ENCODE peak calls at places on chromosomes 1 and 21, in five cellular contexts. A, X, K, N and B are unnamed samples.
A peak's percentile ranks its signal among the peaks of the same experiment; 100 is the strongest.

GRCh38 chr1:61318319-61319125 is 236.2 kb downstream of the NFIA start:
- DNase-seq in N (peak; percentile 96), K (no peak), X (no peak), A (no peak), B (no peak)

GRCh38 chr1:194825382-194825781 is 1639.0 kb upstream of the B3GALT2 start:
- DNase-seq in N (no peak), X (no peak), A (no peak), K (no peak), B (no peak)

GRCh38 chr1:43275826-43276620 is 6.2 kb downstream of the TMEM125 start:
- DNase-seq in N (no peak), K (no peak), A (no peak), X (no peak), B (no peak)

GRCh38 chr1:181097242-181097641 is 8.7 kb downstream of the IER5 start:
- DNase-seq in A (no peak), N (no peak), K (peak; percentile 14), X (no peak), B (no peak)

GRCh38 chr1:68973459-68974244 is 476.8 kb upstream of the DEPDC1 start:
- DNase-seq in X (no peak), N (no peak), K (no peak), A (no peak), B (no peak)

GRCh38 chr1:229970714-229971113 is 96.3 kb upstream of the GALNT2 start:
- DNase-seq in K (no peak), N (no peak), X (no peak), A (no peak), B (no peak)

GRCh38 chr1:21652101-21652936 is 16.8 kb downstream of the RAP1GAP start:
- DNase-seq in K (peak; percentile 59), N (no peak), A (no peak), X (no peak), B (no peak)

GRCh38 chr1:6180215-6180577 is at the start of gene CHD5:
- DNase-seq in A (no peak), N (no peak), X (no peak), K (peak; percentile 86), B (no peak)

GRCh38 chr1:13945856-13946255 is 245.9 kb downstream of the PRDM2 start:
- DNase-seq in N (no peak), K (no peak), X (no peak), A (no peak), B (no peak)

GRCh38 chr21:32403201-32403701 is 9.3 kb upstream of the EVA1C start:
- DNase-seq in K (peak; percentile 92), A (peak; percentile 71), X (peak; percentile 31), N (no peak), B (no peak)

GRCh38 chr1:65247419-65248359 is 61.7 kb upstream of the DNAJC6 start:
- DNase-seq in A (no peak), N (peak; percentile 67), X (no peak), K (no peak), B (no peak)

GRCh38 chr1:17886361-17886760 is 131.2 kb downstream of the ACTL8 start:
- DNase-seq in N (no peak), A (no peak), X (no peak), K (no peak), B (no peak)

GRCh38 chr1:159009704-159010361 is at the start of gene IFI16:
- DNase-seq in K (no peak), X (no peak), N (peak; percentile 84), A (peak; percentile 56), B (no peak)

GRCh38 chr1:221435510-221435909 is 306.4 kb downstream of the DUSP10 start:
- DNase-seq in X (no peak), K (peak; percentile 76), A (no peak), N (peak; percentile 51), B (no peak)

GRCh38 chr1:15046487-15047165 is 106.9 kb upstream of the TMEM51 start:
- DNase-seq in X (no peak), A (peak; percentile 70), K (peak; percentile 93), N (peak; percentile 21), B (peak; percentile 66)

GRCh38 chr1:174022080-174022975 is at the start of gene RC3H1:
- DNase-seq in A (peak; percentile 92), X (peak; percentile 86), K (peak; percentile 92), N (peak; percentile 40), B (no peak)

GRCh38 chr1:242209063-242209462 is 210.2 kb upstream of the MAP1LC3C start:
- DNase-seq in K (no peak), A (no peak), X (no peak), N (no peak), B (no peak)

GRCh38 chr1:150567717-150568561 is 11.5 kb downstream of the MCL1 start:
- DNase-seq in A (peak; percentile 93), N (peak; percentile 97), X (no peak), K (peak; percentile 99), B (peak; percentile 72)

GRCh38 chr1:20290624-20291597 is at the start of gene VWA5B1:
- DNase-seq in X (no peak), K (peak; percentile 92), A (no peak), N (no peak), B (peak; percentile 55)

GRCh38 chr21:37208056-37208705 is 59.0 kb downstream of the VPS26C start:
- DNase-seq in A (peak; percentile 65), X (no peak), N (no peak), K (no peak), B (no peak)

GRCh38 chr1:157482174-157482573 is 70.1 kb downstream of the FCRL5 start:
- DNase-seq in X (no peak), N (no peak), K (no peak), A (no peak), B (no peak)

GRCh38 chr1:47738560-47739182 is 258.5 kb downstream of the TRABD2B start:
- DNase-seq in K (peak; percentile 87), A (peak; percentile 61), N (no peak), X (no peak), B (no peak)

GRCh38 chr1:152347116-152347728 is 12.6 kb downstream of the FLG2 start:
- DNase-seq in A (no peak), N (peak; percentile 1), K (peak; percentile 83), X (no peak), B (peak; percentile 16)

GRCh38 chr21:19109694-19110093 is 706.1 kb upstream of the TMPRSS15 start:
- DNase-seq in X (no peak), K (peak; percentile 5), A (no peak), N (no peak), B (no peak)

GRCh38 chr1:246564839-246565750 is 966 bp downstream of the TFB2M start:
- DNase-seq in A (no peak), N (no peak), X (no peak), K (no peak), B (no peak)

GRCh38 chr1:205032512-205032911 is 10.5 kb upstream of the CNTN2 start:
- DNase-seq in X (no peak), A (no peak), N (no peak), K (no peak), B (no peak)

GRCh38 chr1:155017021-155017945 is 14.7 kb downstream of the ZBTB7B start:
- DNase-seq in N (peak; percentile 82), A (peak; percentile 92), X (peak; percentile 84), K (peak; percentile 95), B (peak; percentile 77)
- H3K4me3 ChIP-seq in N (peak overlapping the region; percentile 31), A (no peak overlapping the region), X (no peak overlapping the region), K (peak overlapping the region; percentile 66), B (peak overlapping the region; percentile 53)

GRCh38 chr1:73100216-73100615 is 817.9 kb upstream of the NEGR1 start:
- DNase-seq in N (no peak), A (no peak), X (no peak), K (peak; percentile 56), B (no peak)
- H3K4me3 ChIP-seq in N (no peak overlapping the region), A (no peak overlapping the region), X (no peak overlapping the region), K (no peak overlapping the region), B (no peak overlapping the region)

GRCh38 chr1:163628034-163628773 is 306.4 kb downstream of the NUF2 start:
- DNase-seq in X (no peak), K (no peak), A (no peak), N (no peak), B (no peak)
- H3K4me3 ChIP-seq in X (no peak overlapping the region), K (no peak overlapping the region), A (no peak overlapping the region), N (no peak overlapping the region), B (no peak overlapping the region)

GRCh38 chr1:10682114-10682445 is 114.4 kb downstream of the CASZ1 start:
- DNase-seq in N (no peak), A (no peak), X (no peak), K (no peak), B (no peak)
- H3K4me3 ChIP-seq in N (no peak overlapping the region), A (no peak overlapping the region), X (no peak overlapping the region), K (no peak overlapping the region), B (no peak overlapping the region)

GRCh38 chr1:40795811-40796586 is 12.4 kb downstream of the KCNQ4 start:
- DNase-seq in A (no peak), K (no peak), X (no peak), N (no peak), B (no peak)

GRCh38 chr1:40797668-40798010 is 14.1 kb downstream of the KCNQ4 start:
- DNase-seq in A (no peak), X (no peak), N (no peak), K (no peak), B (no peak)

GRCh38 chr1:40794915-40795715 is 11.5 kb downstream of the KCNQ4 start:
- DNase-seq in K (no peak), N (no peak), X (no peak), A (no peak), B (no peak)

GRCh38 chr1:40798366-40799310 is 15.1 kb downstream of the KCNQ4 start:
- DNase-seq in N (no peak), K (no peak), X (no peak), A (no peak), B (no peak)

GRCh38 chr1:40796939-40797667 is 13.5 kb downstream of the KCNQ4 start:
- DNase-seq in K (no peak), X (no peak), A (no peak), N (no peak), B (no peak)
- H3K4me3 ChIP-seq in K (no peak overlapping the region), X (no peak overlapping the region), A (no peak overlapping the region), N (no peak overlapping the region), B (no peak overlapping the region)

GRCh38 chr1:90712153-90712930 is 4.8 kb downstream of the BARHL2 start:
- DNase-seq in X (no peak), N (no peak), K (peak; percentile 26), A (no peak), B (no peak)
- H3K4me3 ChIP-seq in X (no peak overlapping the region), N (no peak overlapping the region), K (peak overlapping the region; percentile 26), A (no peak overlapping the region), B (no peak overlapping the region)